ENCODE peak calls at places on chromosomes 13 and 19, in six cellular contexts. C is lower lobe of right lung, H is neural progenitor cell, Z is A549, V is K562, K is bronchial epithelial cell. L is an unnamed sample.

GRCh38 chr19:1247747-1248453 is 483 bp upstream of the MIDN start:
- DNase-seq in C (peak; percentile 79), H (peak; percentile 69), Z (peak; percentile 76), V (no peak), K (peak; percentile 30), L (peak; percentile 85)

GRCh38 chr13:60755380-60756163 is 358.6 kb downstream of the TDRD3 start:
- DNase-seq in C (no peak), H (peak; percentile 66), Z (peak; percentile 0), V (no peak), K (peak; percentile 64), L (no peak)

GRCh38 chr19:32519023-32519422 is 62.0 kb upstream of the PDCD5 start:
- DNase-seq in C (no peak), H (no peak), Z (no peak), V (no peak), K (no peak), L (no peak)

GRCh38 chr13:106354961-106355360 is 180.5 kb downstream of the EFNB2 start:
- DNase-seq in C (no peak), H (no peak), Z (no peak), V (no peak), K (no peak), L (no peak)

GRCh38 chr19:35665157-35665556 is 1.2 kb upstream of the UPK1A start:
- DNase-seq in C (no peak), H (no peak), Z (no peak), V (no peak), K (no peak), L (no peak)

GRCh38 chr13:45339867-45340266 is 1.1 kb downstream of the TPT1 start:
- DNase-seq in C (no peak), H (no peak), Z (no peak), V (no peak), K (no peak), L (no peak)

GRCh38 chr13:23473236-23473635 is 39.7 kb upstream of the SACS start:
- DNase-seq in C (no peak), H (no peak), Z (no peak), V (no peak), K (no peak), L (no peak)

GRCh38 chr19:34141036-34141435 is 31.3 kb upstream of the LSM14A start:
- DNase-seq in C (no peak), H (no peak), Z (no peak), V (no peak), K (no peak), L (no peak)

GRCh38 chr13:78265098-78265497 is 338.3 kb downstream of the POU4F1 start:
- DNase-seq in C (no peak), H (no peak), Z (no peak), V (no peak), K (no peak), L (peak; percentile 1)

GRCh38 chr13:109592776-109593175 is 193.6 kb downstream of the IRS2 start:
- DNase-seq in C (no peak), H (no peak), Z (no peak), V (no peak), K (no peak), L (no peak)

GRCh38 chr13:91375119-91375729 is 23.2 kb upstream of the GPC5 start:
- DNase-seq in C (no peak), H (no peak), Z (peak; percentile 12), V (peak; percentile 78), K (no peak), L (no peak)

GRCh38 chr19:48480476-48481190 is 11.5 kb downstream of the CYTH2 start:
- DNase-seq in C (no peak), H (no peak), Z (no peak), V (no peak), K (no peak), L (peak; percentile 68)

GRCh38 chr19:8396563-8397203 is 6.5 kb downstream of the RAB11B start:
- DNase-seq in C (peak; percentile 79), H (peak; percentile 67), Z (peak; percentile 69), V (peak; percentile 84), K (peak; percentile 38), L (peak; percentile 80)

GRCh38 chr19:2246801-2247361 is 2.2 kb upstream of the AMH start:
- DNase-seq in C (no peak), H (no peak), Z (peak; percentile 58), V (no peak), K (no peak), L (peak; percentile 82)

DNA sequence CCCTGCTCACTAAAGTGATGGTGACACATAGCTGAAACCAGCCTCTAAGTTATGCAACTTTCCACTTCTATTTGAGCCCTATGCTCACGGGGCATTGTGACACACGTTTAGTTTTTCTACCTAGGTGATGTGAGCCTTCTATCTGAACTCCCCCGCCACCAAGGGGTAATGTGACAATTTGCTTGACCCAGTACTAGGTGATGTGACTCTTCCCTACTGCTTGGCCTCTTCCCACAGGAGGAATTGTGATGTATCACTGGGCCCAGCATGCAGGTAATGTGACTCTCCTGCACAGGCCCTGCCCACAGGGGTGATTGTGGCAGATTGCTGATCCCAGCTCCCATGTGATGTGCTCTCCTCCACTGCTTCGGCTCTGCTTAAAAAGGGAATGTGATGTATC is 42.7 kb upstream of the ZNF43 start:
- DNase-seq in C (no peak), H (no peak), Z (no peak), V (no peak), K (no peak), L (no peak)
- H3K4me3 ChIP-seq in C (no peak overlapping the region), H (no peak overlapping the region), Z (no peak overlapping the region), V (no peak overlapping the region), K (no peak overlapping the region), L (no peak overlapping the region)

GRCh38 chr19:13091400-13092161 is 11.1 kb downstream of the LYL1 start:
- DNase-seq in C (no peak), H (peak; percentile 59), Z (peak; percentile 36), V (no peak), K (peak; percentile 28), L (peak; percentile 52)
- TF ChIP-seq CTCF in C (no peak), H (no peak), Z (no peak), V (no peak), K (no peak), L (no peak)

DNA sequence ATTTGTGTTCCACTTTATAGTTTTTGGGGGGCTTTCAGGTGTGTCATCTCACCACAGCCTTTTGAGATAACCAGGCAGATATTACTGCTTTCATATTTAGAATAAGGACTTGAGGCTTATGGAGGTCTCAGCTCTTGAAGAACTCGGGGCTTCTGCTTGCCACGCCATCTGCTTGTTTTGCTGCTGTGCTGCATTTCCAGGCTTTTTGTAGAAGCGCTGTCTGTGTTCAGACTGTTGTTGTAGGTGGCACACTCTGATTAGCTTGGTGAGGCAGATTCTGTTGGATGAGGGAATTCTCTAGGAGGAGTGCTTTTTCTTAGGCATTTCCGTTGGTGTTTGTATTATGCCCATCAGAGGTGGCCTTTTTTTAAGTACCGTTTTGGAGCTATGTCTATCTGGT is 57.2 kb downstream of the WASF3 start:
- DNase-seq in C (no peak), H (no peak), Z (no peak), V (no peak), K (no peak), L (no peak)
- H3K4me3 ChIP-seq in C (no peak overlapping the region), H (no peak overlapping the region), Z (no peak overlapping the region), V (no peak overlapping the region), K (no peak overlapping the region), L (no peak overlapping the region)

GRCh38 chr13:62209539-62209938 is 793.9 kb upstream of the PCDH20 start:
- DNase-seq in C (no peak), H (no peak), Z (no peak), V (no peak), K (no peak), L (no peak)
- TF ChIP-seq CTCF in C (no peak), H (no peak), Z (no peak), V (no peak), K (no peak), L (no peak)

GRCh38 chr19:52991021-52991420 is 22.7 kb upstream of the ERVV-1 start:
- DNase-seq in C (no peak), H (no peak), Z (no peak), V (no peak), K (no peak), L (no peak)
- H3K4me3 ChIP-seq in C (no peak overlapping the region), H (no peak overlapping the region), Z (no peak overlapping the region), V (no peak overlapping the region), K (no peak overlapping the region), L (no peak overlapping the region)

GRCh38 chr19:16076154-16076957 is at the start of gene TPM4:
- DNase-seq in C (peak; percentile 95), H (peak; percentile 96), Z (peak; percentile 93), V (peak; percentile 84), K (peak; percentile 82), L (peak; percentile 98)

GRCh38 chr19:16075430-16076153 is 703 bp upstream of the TPM4 start:
- DNase-seq in C (peak; percentile 33), H (peak; percentile 11), Z (no peak), V (no peak), K (no peak), L (no peak)

GRCh38 chr19:16078759-16079707 is 2.7 kb downstream of the TPM4 start:
- DNase-seq in C (peak; percentile 66), H (peak; percentile 36), Z (peak; percentile 85), V (peak; percentile 64), K (peak; percentile 94), L (peak; percentile 97)

GRCh38 chr19:16078311-16078758 is 2.0 kb downstream of the TPM4 start:
- DNase-seq in C (peak; percentile 36), H (peak; percentile 61), Z (peak; percentile 56), V (no peak), K (peak; percentile 81), L (peak; percentile 81)

GRCh38 chr19:16076958-16077611 is 790 bp downstream of the TPM4 start:
- DNase-seq in C (peak; percentile 81), H (peak; percentile 73), Z (no peak), V (peak; percentile 43), K (no peak), L (peak; percentile 64)
- TF ChIP-seq CTCF in C (no peak), H (no peak), Z (no peak), V (no peak), K (no peak), L (no peak)

GRCh38 chr19:41914906-41915247 is 13.4 kb downstream of the ERFL start:
- DNase-seq in C (no peak), H (no peak), Z (no peak), V (no peak), K (no peak), L (no peak)
- H3K4me3 ChIP-seq in C (no peak overlapping the region), H (no peak overlapping the region), Z (peak overlapping the region; percentile 34), V (no peak overlapping the region), K (no peak overlapping the region), L (no peak overlapping the region)